ENCODE peak calls at places on chromosomes 7 and 10, in seven cellular contexts. W is KG1, I is HCEC 1CT, J is mucosa of descending colon, K is cerebellar cortex, A is germinal center, T is psoas muscle. V is an unnamed sample.

GRCh38 chr7:2200584-2200980 is 32.2 kb downstream of the MAD1L1 start:
- DNase-seq in W (no peak), I (no peak), J (no peak), K (no peak), A (no peak), T (no peak), V (no peak)

GRCh38 chr7:139095194-139095659 is 14.3 kb downstream of the ZC3HAV1 start:
- DNase-seq in W (peak; percentile 38), I (no peak), J (peak; percentile 49), K (no peak), A (peak; percentile 83), T (peak; percentile 54), V (peak; percentile 41)

GRCh38 chr10:51421853-51422252 is 277.5 kb downstream of the CSTF2T start:
- DNase-seq in W (no peak), I (no peak), J (no peak), K (no peak), A (no peak), T (no peak), V (no peak)

GRCh38 chr7:44920119-44920518 is 34.8 kb upstream of the PURB start:
- DNase-seq in W (no peak), I (no peak), J (no peak), K (no peak), A (no peak), T (no peak), V (no peak)

GRCh38 chr7:44720301-44720700 is 28.3 kb upstream of the ZMIZ2 start:
- DNase-seq in W (no peak), I (no peak), J (no peak), K (no peak), A (no peak), T (no peak), V (no peak)

GRCh38 chr7:151008511-151009323 is 15.6 kb downstream of the ATG9B start:
- DNase-seq in W (no peak), I (no peak), J (peak; percentile 53), K (peak; percentile 46), A (peak; percentile 80), T (peak; percentile 85), V (peak; percentile 71)

GRCh38 chr10:119447421-119447820 is 95.1 kb downstream of the RGS10 start:
- DNase-seq in W (no peak), I (no peak), J (no peak), K (no peak), A (no peak), T (peak; percentile 28), V (no peak)

GRCh38 chr7:5477723-5478531 is 54.3 kb upstream of the TNRC18 start:
- DNase-seq in W (no peak), I (no peak), J (no peak), K (peak; percentile 65), A (peak; percentile 82), T (peak; percentile 58), V (no peak)

GRCh38 chr10:70575874-70576802 is 26.4 kb downstream of the PRF1 start:
- DNase-seq in W (peak; percentile 84), I (peak; percentile 16), J (peak; percentile 61), K (no peak), A (no peak), T (peak; percentile 64), V (peak; percentile 40)

GRCh38 chr10:7789390-7789789 is 1.4 kb downstream of the ATP5F1C start:
- DNase-seq in W (no peak), I (peak; percentile 15), J (peak; percentile 28), K (no peak), A (no peak), T (no peak), V (peak; percentile 46)

V was measured in colonic mucosa.